ENCODE peak calls at places on chromosomes 2 and 18, in eight cellular contexts. P is EH; N is hepatocyte; J is GM12891; G is iris pigment epithelial cell; F is Calu3; K is activated T-helper 1 cell treated with anti-CD3 and anti-CD28 coated beads, Interleukin-2, amount 50 U/mL, for 16 hours; D is naive thymus-derived CD4-positive, alpha-beta T cell. X is an unnamed sample.

GRCh38 chr18:39841133-39842041 is 2113.6 kb upstream of the PIK3C3 start:
- DNase-seq in P (peak), N (peak), J (no peak), G (peak), F (peak), K (no peak), D (no peak), X (peak)

GRCh38 chr2:5710615-5711014 is 18.4 kb downstream of the SOX11 start:
- DNase-seq in P (no peak), N (no peak), J (no peak), G (no peak), F (no peak), K (no peak), D (no peak), X (no peak)

GRCh38 chr2:233147829-233148167 is 87.7 kb downstream of the INPP5D start:
- DNase-seq in P (no peak), N (no peak), J (no peak), G (no peak), F (no peak), K (no peak), D (no peak), X (no peak)

GRCh38 chr2:1553671-1554295 is 140.5 kb downstream of the TPO start:
- DNase-seq in P (peak), N (peak), J (no peak), G (peak), F (peak), K (no peak), D (no peak), X (no peak)

GRCh38 chr2:217551229-217551909 is 451.4 kb downstream of the TNS1 start:
- DNase-seq in P (peak), N (peak), J (no peak), G (peak), F (no peak), K (no peak), D (no peak), X (no peak)

GRCh38 chr2:135960598-135961551 is 24.6 kb downstream of the DARS1 start:
- DNase-seq in P (no peak), N (peak), J (no peak), G (peak), F (no peak), K (no peak), D (no peak), X (no peak)

GRCh38 chr2:24926220-24926601 is 6.2 kb upstream of the ADCY3 start:
- DNase-seq in P (no peak), N (no peak), J (no peak), G (no peak), F (no peak), K (no peak), D (no peak), X (no peak)

GRCh38 chr2:40257812-40258457 is 194.0 kb downstream of the SLC8A1 start:
- DNase-seq in P (no peak), N (no peak), J (no peak), G (no peak), F (no peak), K (no peak), D (no peak), X (no peak)

GRCh38 chr18:42141439-42141838 is 186.4 kb downstream of the PIK3C3 start:
- DNase-seq in P (no peak), N (no peak), J (no peak), G (peak), F (no peak), K (no peak), D (no peak), X (no peak)